ENCODE peak calls at places on chromosomes 7 and 10, in ten cellular contexts. One of them, this sample, is unnamed.

GRCh38 chr7:156785998-156786543 is 106.9 kb downstream of the LMBR1 start:
- DNase-seq in NCI-H1105: no peak
- DNase-seq in progenitor cell of endocrine pancreas: no peak
- DNase-seq in GM03348: no peak
- DNase-seq in NCI-H1930: no peak
- DNase-seq in uterus: no peak
- DNase-seq in stimulated activated CD8-positive, alpha-beta memory T cell treated with anti-CD3 and anti-CD28 coated beads, Interleukin-15, amount 100 ng/mL, for 24 hours: no peak
- DNase-seq in neural progenitor cell: no peak
- DNase-seq in hippocampal formation: no peak
- DNase-seq in epithelial cell of esophagus: no peak
- DNase-seq in this sample: no peak

GRCh38 chr7:74490546-74490945 is 36.8 kb downstream of the GTF2IRD1 start:
- DNase-seq in uterus: no peak
- DNase-seq in NCI-H1930: no peak
- DNase-seq in progenitor cell of endocrine pancreas: no peak
- DNase-seq in NCI-H1105: no peak
- DNase-seq in hippocampal formation: peak
- DNase-seq in GM03348: no peak
- DNase-seq in stimulated activated CD8-positive, alpha-beta memory T cell treated with anti-CD3 and anti-CD28 coated beads, Interleukin-15, amount 100 ng/mL, for 24 hours: no peak
- DNase-seq in epithelial cell of esophagus: no peak
- DNase-seq in neural progenitor cell: no peak
- DNase-seq in this sample: no peak

GRCh38 chr7:1853619-1854520 is 183.8 kb downstream of the ELFN1 start:
- DNase-seq in GM03348: no peak
- DNase-seq in NCI-H1930: no peak
- DNase-seq in neural progenitor cell: peak
- DNase-seq in epithelial cell of esophagus: no peak
- DNase-seq in stimulated activated CD8-positive, alpha-beta memory T cell treated with anti-CD3 and anti-CD28 coated beads, Interleukin-15, amount 100 ng/mL, for 24 hours: no peak
- DNase-seq in hippocampal formation: no peak
- DNase-seq in uterus: no peak
- DNase-seq in NCI-H1105: no peak
- DNase-seq in progenitor cell of endocrine pancreas: peak
- DNase-seq in this sample: no peak

GRCh38 chr7:133431134-133431711 is 178.3 kb downstream of the EXOC4 start:
- DNase-seq in progenitor cell of endocrine pancreas: no peak
- DNase-seq in uterus: no peak
- DNase-seq in hippocampal formation: no peak
- DNase-seq in neural progenitor cell: no peak
- DNase-seq in NCI-H1930: no peak
- DNase-seq in stimulated activated CD8-positive, alpha-beta memory T cell treated with anti-CD3 and anti-CD28 coated beads, Interleukin-15, amount 100 ng/mL, for 24 hours: no peak
- DNase-seq in NCI-H1105: no peak
- DNase-seq in GM03348: no peak
- DNase-seq in epithelial cell of esophagus: peak
- DNase-seq in this sample: no peak

GRCh38 chr10:123289432-123289831 is 135.2 kb downstream of the BUB3 start:
- DNase-seq in NCI-H1105: no peak
- DNase-seq in stimulated activated CD8-positive, alpha-beta memory T cell treated with anti-CD3 and anti-CD28 coated beads, Interleukin-15, amount 100 ng/mL, for 24 hours: no peak
- DNase-seq in epithelial cell of esophagus: no peak
- DNase-seq in uterus: no peak
- DNase-seq in NCI-H1930: no peak
- DNase-seq in hippocampal formation: no peak
- DNase-seq in neural progenitor cell: no peak
- DNase-seq in GM03348: no peak
- DNase-seq in progenitor cell of endocrine pancreas: no peak
- DNase-seq in this sample: no peak

GRCh38 chr7:158444501-158445420 is 142.9 kb downstream of the PTPRN2 start:
- DNase-seq in progenitor cell of endocrine pancreas: no peak
- DNase-seq in epithelial cell of esophagus: no peak
- DNase-seq in stimulated activated CD8-positive, alpha-beta memory T cell treated with anti-CD3 and anti-CD28 coated beads, Interleukin-15, amount 100 ng/mL, for 24 hours: no peak
- DNase-seq in neural progenitor cell: no peak
- DNase-seq in NCI-H1930: no peak
- DNase-seq in uterus: no peak
- DNase-seq in hippocampal formation: no peak
- DNase-seq in GM03348: no peak
- DNase-seq in NCI-H1105: no peak
- DNase-seq in this sample: no peak

GRCh38 chr7:81469299-81470083 is 300.4 kb downstream of the HGF start:
- DNase-seq in stimulated activated CD8-positive, alpha-beta memory T cell treated with anti-CD3 and anti-CD28 coated beads, Interleukin-15, amount 100 ng/mL, for 24 hours: no peak
- DNase-seq in NCI-H1930: no peak
- DNase-seq in epithelial cell of esophagus: no peak
- DNase-seq in GM03348: no peak
- DNase-seq in uterus: no peak
- DNase-seq in NCI-H1105: no peak
- DNase-seq in hippocampal formation: no peak
- DNase-seq in progenitor cell of endocrine pancreas: no peak
- DNase-seq in neural progenitor cell: no peak
- DNase-seq in this sample: no peak

GRCh38 chr10:79137826-79138225 is 69.1 kb downstream of the ZMIZ1 start:
- DNase-seq in hippocampal formation: no peak
- DNase-seq in neural progenitor cell: no peak
- DNase-seq in progenitor cell of endocrine pancreas: no peak
- DNase-seq in stimulated activated CD8-positive, alpha-beta memory T cell treated with anti-CD3 and anti-CD28 coated beads, Interleukin-15, amount 100 ng/mL, for 24 hours: no peak
- DNase-seq in epithelial cell of esophagus: no peak
- DNase-seq in NCI-H1930: no peak
- DNase-seq in GM03348: no peak
- DNase-seq in NCI-H1105: no peak
- DNase-seq in uterus: no peak
- DNase-seq in this sample: no peak

GRCh38 chr10:132169031-132169765 is 17.6 kb upstream of the DPYSL4 start:
- DNase-seq in GM03348: no peak
- DNase-seq in hippocampal formation: no peak
- DNase-seq in neural progenitor cell: no peak
- DNase-seq in epithelial cell of esophagus: no peak
- DNase-seq in uterus: no peak
- DNase-seq in progenitor cell of endocrine pancreas: no peak
- DNase-seq in NCI-H1930: no peak
- DNase-seq in stimulated activated CD8-positive, alpha-beta memory T cell treated with anti-CD3 and anti-CD28 coated beads, Interleukin-15, amount 100 ng/mL, for 24 hours: no peak
- DNase-seq in NCI-H1105: no peak
- DNase-seq in this sample: no peak

GRCh38 chr7:92135100-92135429 is 788 bp upstream of the CYP51A1 start:
- DNase-seq in epithelial cell of esophagus: peak
- DNase-seq in neural progenitor cell: peak
- DNase-seq in stimulated activated CD8-positive, alpha-beta memory T cell treated with anti-CD3 and anti-CD28 coated beads, Interleukin-15, amount 100 ng/mL, for 24 hours: no peak
- DNase-seq in NCI-H1930: peak
- DNase-seq in GM03348: peak
- DNase-seq in NCI-H1105: peak
- DNase-seq in uterus: no peak
- DNase-seq in progenitor cell of endocrine pancreas: no peak
- DNase-seq in hippocampal formation: peak
- DNase-seq in this sample: peak

GRCh38 chr7:75980865-75981449 is 13.4 kb downstream of the TMEM120A start:
- DNase-seq in NCI-H1930: no peak
- DNase-seq in GM03348: no peak
- DNase-seq in stimulated activated CD8-positive, alpha-beta memory T cell treated with anti-CD3 and anti-CD28 coated beads, Interleukin-15, amount 100 ng/mL, for 24 hours: no peak
- DNase-seq in progenitor cell of endocrine pancreas: no peak
- DNase-seq in neural progenitor cell: no peak
- DNase-seq in epithelial cell of esophagus: no peak
- DNase-seq in hippocampal formation: no peak
- DNase-seq in uterus: peak
- DNase-seq in NCI-H1105: no peak
- DNase-seq in this sample: no peak

GRCh38 chr7:69654381-69654780 is 56.1 kb downstream of the AUTS2 start:
- DNase-seq in hippocampal formation: no peak
- DNase-seq in epithelial cell of esophagus: no peak
- DNase-seq in NCI-H1930: peak
- DNase-seq in NCI-H1105: peak
- DNase-seq in uterus: no peak
- DNase-seq in GM03348: no peak
- DNase-seq in stimulated activated CD8-positive, alpha-beta memory T cell treated with anti-CD3 and anti-CD28 coated beads, Interleukin-15, amount 100 ng/mL, for 24 hours: no peak
- DNase-seq in progenitor cell of endocrine pancreas: no peak
- DNase-seq in neural progenitor cell: no peak
- DNase-seq in this sample: no peak

GRCh38 chr10:77927343-77928256 is 1.0 kb upstream of the DLG5 start:
- DNase-seq in NCI-H1105: no peak
- DNase-seq in hippocampal formation: peak
- DNase-seq in uterus: no peak
- DNase-seq in GM03348: peak
- DNase-seq in NCI-H1930: no peak
- DNase-seq in neural progenitor cell: peak
- DNase-seq in progenitor cell of endocrine pancreas: no peak
- DNase-seq in epithelial cell of esophagus: no peak
- DNase-seq in stimulated activated CD8-positive, alpha-beta memory T cell treated with anti-CD3 and anti-CD28 coated beads, Interleukin-15, amount 100 ng/mL, for 24 hours: no peak
- DNase-seq in this sample: no peak

GRCh38 chr7:131509087-131509486 is 47.3 kb downstream of the PODXL start:
- DNase-seq in NCI-H1930: no peak
- DNase-seq in hippocampal formation: no peak
- DNase-seq in GM03348: no peak
- DNase-seq in stimulated activated CD8-positive, alpha-beta memory T cell treated with anti-CD3 and anti-CD28 coated beads, Interleukin-15, amount 100 ng/mL, for 24 hours: no peak
- DNase-seq in neural progenitor cell: no peak
- DNase-seq in NCI-H1105: no peak
- DNase-seq in epithelial cell of esophagus: no peak
- DNase-seq in progenitor cell of endocrine pancreas: no peak
- DNase-seq in uterus: no peak
- DNase-seq in this sample: no peak

GRCh38 chr7:105454058-105454739 is 65.5 kb upstream of the SRPK2 start:
- DNase-seq in uterus: no peak
- DNase-seq in hippocampal formation: no peak
- DNase-seq in stimulated activated CD8-positive, alpha-beta memory T cell treated with anti-CD3 and anti-CD28 coated beads, Interleukin-15, amount 100 ng/mL, for 24 hours: no peak
- DNase-seq in GM03348: peak
- DNase-seq in epithelial cell of esophagus: peak
- DNase-seq in NCI-H1930: no peak
- DNase-seq in progenitor cell of endocrine pancreas: no peak
- DNase-seq in NCI-H1105: no peak
- DNase-seq in neural progenitor cell: no peak
- DNase-seq in this sample: no peak

GRCh38 chr7:101754432-101755159 is 62.8 kb upstream of the CUX1 start:
- DNase-seq in neural progenitor cell: no peak
- DNase-seq in GM03348: peak
- DNase-seq in uterus: peak
- DNase-seq in progenitor cell of endocrine pancreas: no peak
- DNase-seq in epithelial cell of esophagus: peak
- DNase-seq in stimulated activated CD8-positive, alpha-beta memory T cell treated with anti-CD3 and anti-CD28 coated beads, Interleukin-15, amount 100 ng/mL, for 24 hours: no peak
- DNase-seq in NCI-H1105: no peak
- DNase-seq in NCI-H1930: no peak
- DNase-seq in hippocampal formation: no peak
- DNase-seq in this sample: no peak

GRCh38 chr10:35613597-35614226 is 8.6 kb downstream of the GJD4 start:
- DNase-seq in progenitor cell of endocrine pancreas: no peak
- DNase-seq in hippocampal formation: no peak
- DNase-seq in stimulated activated CD8-positive, alpha-beta memory T cell treated with anti-CD3 and anti-CD28 coated beads, Interleukin-15, amount 100 ng/mL, for 24 hours: no peak
- DNase-seq in uterus: no peak
- DNase-seq in GM03348: peak
- DNase-seq in neural progenitor cell: peak
- DNase-seq in NCI-H1930: no peak
- DNase-seq in epithelial cell of esophagus: peak
- DNase-seq in NCI-H1105: no peak
- DNase-seq in this sample: no peak

GRCh38 chr7:78178319-78178718 is 379.7 kb downstream of the PHTF2 start:
- DNase-seq in NCI-H1930: no peak
- DNase-seq in epithelial cell of esophagus: no peak
- DNase-seq in uterus: no peak
- DNase-seq in progenitor cell of endocrine pancreas: no peak
- DNase-seq in neural progenitor cell: no peak
- DNase-seq in hippocampal formation: no peak
- DNase-seq in stimulated activated CD8-positive, alpha-beta memory T cell treated with anti-CD3 and anti-CD28 coated beads, Interleukin-15, amount 100 ng/mL, for 24 hours: no peak
- DNase-seq in GM03348: peak
- DNase-seq in NCI-H1105: no peak
- DNase-seq in this sample: no peak

GRCh38 chr10:4303045-4303444 is 518.0 kb upstream of the KLF6 start:
- DNase-seq in epithelial cell of esophagus: peak
- DNase-seq in NCI-H1930: no peak
- DNase-seq in uterus: no peak
- DNase-seq in neural progenitor cell: no peak
- DNase-seq in GM03348: no peak
- DNase-seq in hippocampal formation: no peak
- DNase-seq in progenitor cell of endocrine pancreas: no peak
- DNase-seq in NCI-H1105: no peak
- DNase-seq in stimulated activated CD8-positive, alpha-beta memory T cell treated with anti-CD3 and anti-CD28 coated beads, Interleukin-15, amount 100 ng/mL, for 24 hours: no peak
- DNase-seq in this sample: no peak

GRCh38 chr7:140655511-140656408 is 15.1 kb upstream of the DENND2A start:
- DNase-seq in neural progenitor cell: no peak
- DNase-seq in epithelial cell of esophagus: no peak
- DNase-seq in NCI-H1105: no peak
- DNase-seq in progenitor cell of endocrine pancreas: no peak
- DNase-seq in NCI-H1930: no peak
- DNase-seq in hippocampal formation: no peak
- DNase-seq in uterus: no peak
- DNase-seq in stimulated activated CD8-positive, alpha-beta memory T cell treated with anti-CD3 and anti-CD28 coated beads, Interleukin-15, amount 100 ng/mL, for 24 hours: no peak
- DNase-seq in GM03348: no peak
- DNase-seq in this sample: no peak

GRCh38 chr7:17402628-17403278 is 104.3 kb downstream of the AHR start:
- DNase-seq in stimulated activated CD8-positive, alpha-beta memory T cell treated with anti-CD3 and anti-CD28 coated beads, Interleukin-15, amount 100 ng/mL, for 24 hours: no peak
- DNase-seq in uterus: no peak
- DNase-seq in NCI-H1930: no peak
- DNase-seq in progenitor cell of endocrine pancreas: no peak
- DNase-seq in hippocampal formation: no peak
- DNase-seq in NCI-H1105: no peak
- DNase-seq in GM03348: no peak
- DNase-seq in neural progenitor cell: no peak
- DNase-seq in epithelial cell of esophagus: no peak
- DNase-seq in this sample: no peak

GRCh38 chr10:77513783-77514331 is 123.8 kb downstream of the KCNMA1 start:
- DNase-seq in NCI-H1930: no peak
- DNase-seq in GM03348: peak
- DNase-seq in NCI-H1105: no peak
- DNase-seq in neural progenitor cell: peak
- DNase-seq in uterus: peak
- DNase-seq in epithelial cell of esophagus: peak
- DNase-seq in hippocampal formation: peak
- DNase-seq in progenitor cell of endocrine pancreas: no peak
- DNase-seq in stimulated activated CD8-positive, alpha-beta memory T cell treated with anti-CD3 and anti-CD28 coated beads, Interleukin-15, amount 100 ng/mL, for 24 hours: no peak
- DNase-seq in this sample: no peak

GRCh38 chr10:43863859-43864591 is 215.3 kb upstream of the ZNF32 start:
- DNase-seq in hippocampal formation: no peak
- DNase-seq in epithelial cell of esophagus: no peak
- DNase-seq in GM03348: peak
- DNase-seq in progenitor cell of endocrine pancreas: no peak
- DNase-seq in NCI-H1930: no peak
- DNase-seq in neural progenitor cell: no peak
- DNase-seq in uterus: no peak
- DNase-seq in stimulated activated CD8-positive, alpha-beta memory T cell treated with anti-CD3 and anti-CD28 coated beads, Interleukin-15, amount 100 ng/mL, for 24 hours: no peak
- DNase-seq in NCI-H1105: no peak
- DNase-seq in this sample: no peak

GRCh38 chr10:130029209-130029608 is 65.1 kb upstream of the EBF3 start:
- DNase-seq in GM03348: no peak
- DNase-seq in epithelial cell of esophagus: no peak
- DNase-seq in neural progenitor cell: no peak
- DNase-seq in hippocampal formation: no peak
- DNase-seq in NCI-H1930: no peak
- DNase-seq in uterus: no peak
- DNase-seq in stimulated activated CD8-positive, alpha-beta memory T cell treated with anti-CD3 and anti-CD28 coated beads, Interleukin-15, amount 100 ng/mL, for 24 hours: no peak
- DNase-seq in NCI-H1105: no peak
- DNase-seq in progenitor cell of endocrine pancreas: no peak
- DNase-seq in this sample: no peak

GRCh38 chr7:137816696-137817320 is 30.0 kb downstream of the DGKI start:
- DNase-seq in GM03348: no peak
- DNase-seq in hippocampal formation: no peak
- DNase-seq in epithelial cell of esophagus: peak
- DNase-seq in NCI-H1930: no peak
- DNase-seq in progenitor cell of endocrine pancreas: no peak
- DNase-seq in uterus: no peak
- DNase-seq in stimulated activated CD8-positive, alpha-beta memory T cell treated with anti-CD3 and anti-CD28 coated beads, Interleukin-15, amount 100 ng/mL, for 24 hours: no peak
- DNase-seq in neural progenitor cell: peak
- DNase-seq in NCI-H1105: no peak
- DNase-seq in this sample: no peak

GRCh38 chr7:50646069-50646468 is 80.9 kb upstream of the DDC start:
- DNase-seq in progenitor cell of endocrine pancreas: no peak
- DNase-seq in stimulated activated CD8-positive, alpha-beta memory T cell treated with anti-CD3 and anti-CD28 coated beads, Interleukin-15, amount 100 ng/mL, for 24 hours: no peak
- DNase-seq in GM03348: no peak
- DNase-seq in NCI-H1930: no peak
- DNase-seq in epithelial cell of esophagus: no peak
- DNase-seq in hippocampal formation: no peak
- DNase-seq in neural progenitor cell: no peak
- DNase-seq in uterus: no peak
- DNase-seq in NCI-H1105: no peak
- DNase-seq in this sample: no peak

GRCh38 chr10:27440478-27440877 is 63.6 kb upstream of the RAB18 start:
- DNase-seq in NCI-H1930: no peak
- DNase-seq in hippocampal formation: no peak
- DNase-seq in stimulated activated CD8-positive, alpha-beta memory T cell treated with anti-CD3 and anti-CD28 coated beads, Interleukin-15, amount 100 ng/mL, for 24 hours: no peak
- DNase-seq in uterus: no peak
- DNase-seq in neural progenitor cell: no peak
- DNase-seq in progenitor cell of endocrine pancreas: no peak
- DNase-seq in GM03348: no peak
- DNase-seq in NCI-H1105: no peak
- DNase-seq in epithelial cell of esophagus: no peak
- DNase-seq in this sample: no peak

GRCh38 chr10:50326757-50327701 is 75.7 kb upstream of the ASAH2 start:
- DNase-seq in NCI-H1105: no peak
- DNase-seq in uterus: no peak
- DNase-seq in stimulated activated CD8-positive, alpha-beta memory T cell treated with anti-CD3 and anti-CD28 coated beads, Interleukin-15, amount 100 ng/mL, for 24 hours: no peak
- DNase-seq in epithelial cell of esophagus: peak
- DNase-seq in neural progenitor cell: no peak
- DNase-seq in progenitor cell of endocrine pancreas: no peak
- DNase-seq in hippocampal formation: no peak
- DNase-seq in NCI-H1930: no peak
- DNase-seq in GM03348: peak
- DNase-seq in this sample: no peak